ENCODE peak calls at places on chromosomes 11 and 22, in six cellular contexts. Y is GM23248, V is neural progenitor cell, T is GM23338, W is fibroblast of lung, B is PC-3. X is an unnamed sample.

GRCh38 chr11:62050716-62051115 is 73.1 kb upstream of the INCENP start:
- DNase-seq in T (no peak), V (no peak), Y (no peak), B (peak), W (no peak), X (no peak)

GRCh38 chr11:47667135-47667534 is 24.8 kb upstream of the MTCH2 start:
- DNase-seq in V (no peak), Y (no peak), W (peak), B (no peak), T (no peak), X (no peak)

GRCh38 chr11:2140411-2141400 is 1.5 kb upstream of the IGF2 start:
- DNase-seq in Y (no peak), T (peak), B (no peak), W (no peak), V (peak), X (no peak)

GRCh38 chr11:30091728-30092127 is 74.9 kb upstream of the KCNA4 start:
- DNase-seq in Y (no peak), W (no peak), T (no peak), V (no peak), B (no peak), X (no peak)

GRCh38 chr22:40462195-40462988 is 92.0 kb downstream of the SGSM3 start:
- DNase-seq in B (no peak), T (no peak), W (no peak), Y (no peak), V (no peak), X (no peak)

GRCh38 chr22:50186181-50186731 is 543 bp downstream of the TRABD start:
- DNase-seq in W (no peak), T (no peak), B (no peak), V (peak), Y (no peak), X (no peak)

GRCh38 chr22:41487037-41487963 is 18.4 kb downstream of the ACO2 start:
- DNase-seq in Y (no peak), V (no peak), B (no peak), T (no peak), W (peak), X (no peak)

GRCh38 chr22:50683994-50684371 is 11.4 kb downstream of the SHANK3 start:
- DNase-seq in V (no peak), W (no peak), Y (no peak), B (no peak), T (no peak), X (no peak)

GRCh38 chr11:34149786-34150185 is 44.4 kb downstream of the NAT10 start:
- DNase-seq in V (peak), T (peak), W (peak), B (peak), Y (peak), X (no peak)

GRCh38 chr22:47793304-47794101 is 1031.1 kb downstream of the TBC1D22A start:
- DNase-seq in T (no peak), Y (no peak), W (no peak), B (no peak), V (no peak), X (no peak)

GRCh38 chr11:46251954-46252353 is 25.5 kb upstream of the CREB3L1 start:
- DNase-seq in B (no peak), W (no peak), Y (no peak), T (no peak), V (no peak), X (no peak)

GRCh38 chr11:14454861-14455632 is 44.6 kb downstream of the COPB1 start:
- DNase-seq in Y (peak), W (peak), T (peak), V (peak), B (peak), X (no peak)

GRCh38 chr11:110121204-110121603 is 28.0 kb downstream of the ZC3H12C start:
- DNase-seq in V (no peak), W (peak), T (no peak), B (peak), Y (peak), X (no peak)

GRCh38 chr11:2172676-2173075 is 1.1 kb upstream of the TH start:
- DNase-seq in T (no peak), W (no peak), V (no peak), Y (no peak), B (no peak), X (no peak)

GRCh38 chr11:2775626-2776350 is 76.0 kb upstream of the KCNQ1OT1 start:
- DNase-seq in W (no peak), T (no peak), B (no peak), Y (no peak), V (no peak), X (no peak)

GRCh38 chr11:72771507-72771906 is 19.3 kb upstream of the ARAP1 start:
- DNase-seq in B (no peak), Y (peak), V (no peak), W (peak), T (no peak), X (no peak)

GRCh38 chr11:3163241-3163981 is 1.7 kb downstream of the OSBPL5 start:
- DNase-seq in W (no peak), Y (peak), B (no peak), T (no peak), V (no peak), X (no peak)

GRCh38 chr11:79045811-79046304 is 395.0 kb downstream of the TENM4 start:
- DNase-seq in B (no peak), W (no peak), Y (no peak), V (peak), T (no peak), X (no peak)

GRCh38 chr11:2189938-2190669 is 18.5 kb upstream of the TH start:
- DNase-seq in T (no peak), Y (no peak), W (no peak), V (no peak), B (no peak), X (no peak)

GRCh38 chr11:102924851-102925380 is 30.6 kb downstream of the MMP13 start:
- DNase-seq in B (peak), Y (no peak), W (no peak), V (no peak), T (no peak), X (no peak)

GRCh38 chr11:118901494-118902335 is 18.0 kb downstream of the CXCR5 start:
- DNase-seq in Y (no peak), B (no peak), T (no peak), V (no peak), W (peak), X (no peak)

GRCh38 chr11:67213251-67213650 is 53.0 kb upstream of the GRK2 start:
- DNase-seq in W (no peak), T (no peak), V (no peak), B (no peak), Y (no peak), X (peak)

GRCh38 chr22:45246060-45246985 is 5.6 kb upstream of the KIAA0930 start:
- DNase-seq in B (peak), W (peak), V (no peak), T (no peak), Y (peak), X (no peak)

GRCh38 chr11:121656333-121657090 is 203.7 kb upstream of the SORL1-AS1 start:
- DNase-seq in V (peak), W (no peak), B (no peak), T (peak), Y (no peak), X (no peak)

GRCh38 chr11:96110302-96110701 is 186.4 kb upstream of the MTMR2 start:
- DNase-seq in T (peak), W (no peak), Y (no peak), B (no peak), V (no peak), X (no peak)

GRCh38 chr11:102287963-102288744 is 29.1 kb upstream of the BIRC3 start:
- DNase-seq in Y (peak), W (peak), B (peak), T (peak), V (peak), X (peak)

GRCh38 chr11:46348566-46348981 is 1.3 kb downstream of the DGKZ start:
- DNase-seq in W (no peak), B (no peak), V (no peak), Y (no peak), T (no peak), X (no peak)

GRCh38 chr11:99368579-99368978 is 347.8 kb downstream of the CNTN5 start:
- DNase-seq in B (peak), Y (peak), T (no peak), W (peak), V (no peak), X (no peak)

GRCh38 chr11:48103621-48104561 is 112.7 kb upstream of the OR4B1 start:
- DNase-seq in V (no peak), T (no peak), W (no peak), Y (peak), B (peak), X (no peak)

GRCh38 chr22:30204742-30205111 is 41.8 kb downstream of the LIF start:
- DNase-seq in T (no peak), B (no peak), V (no peak), Y (peak), W (peak), X (no peak)

GRCh38 chr22:43520632-43521039 is 108.8 kb downstream of the MPPED1 start:
- DNase-seq in B (peak), W (no peak), Y (no peak), V (no peak), T (no peak), X (no peak)

GRCh38 chr22:46192210-46192993 is 42.1 kb downstream of the PPARA start:
- DNase-seq in B (no peak), Y (no peak), W (no peak), T (no peak), V (no peak), X (no peak)

GRCh38 chr11:116613201-116613910 is 159.4 kb downstream of the BUD13 start:
- DNase-seq in V (no peak), W (no peak), B (no peak), T (no peak), Y (no peak), X (no peak)

GRCh38 chr11:1916132-1916985 is 3.1 kb upstream of the TNNT3 start:
- DNase-seq in Y (no peak), B (no peak), W (no peak), T (no peak), V (no peak), X (no peak)

GRCh38 chr22:29105468-29105867 is 32.6 kb downstream of the KREMEN1 start:
- DNase-seq in Y (peak), T (no peak), B (no peak), W (no peak), V (no peak), X (no peak)

GRCh38 chr11:128905345-128906184 is 14.4 kb downstream of the KCNJ5 start:
- DNase-seq in T (peak), V (peak), W (peak), B (peak), Y (peak), X (peak)

GRCh38 chr11:33262016-33262638 is 4.9 kb downstream of the HIPK3 start:
- DNase-seq in Y (peak), T (no peak), W (peak), B (peak), V (no peak), X (no peak)

GRCh38 chr22:49678137-49678841 is 149.4 kb downstream of the BRD1 start:
- DNase-seq in B (no peak), V (no peak), T (no peak), Y (no peak), W (no peak), X (no peak)

GRCh38 chr11:92890836-92891235 is 78.6 kb upstream of the MTNR1B start:
- DNase-seq in B (no peak), V (no peak), T (no peak), Y (peak), W (peak), X (no peak)

GRCh38 chr11:2990617-2991476 is 1.3 kb downstream of the NAP1L4 start:
- DNase-seq in B (peak), Y (peak), W (no peak), T (peak), V (peak), X (peak)

GRCh38 chr22:24801906-24802504 is 4.0 kb upstream of the SGSM1 start:
- DNase-seq in B (no peak), V (no peak), W (no peak), Y (no peak), T (no peak), X (no peak)
- TF ChIP-seq EZH2 in B (no peak), V (no peak), W (no peak), Y (no peak), T (no peak), X (no peak)

GRCh38 chr11:43944761-43945311 is 2.4 kb downstream of the C11orf96 start:
- DNase-seq in V (peak), W (no peak), B (peak), Y (peak), T (peak), X (peak)

GRCh38 chr11:43943931-43944751 is 1.7 kb downstream of the C11orf96 start:
- DNase-seq in W (no peak), V (peak), B (peak), Y (peak), T (peak), X (peak)

GRCh38 chr11:43942651-43943356 is 367 bp downstream of the C11orf96 start:
- DNase-seq in T (peak), W (peak), V (peak), B (peak), Y (peak), X (peak)

GRCh38 chr11:43943357-43943930 is 1.0 kb downstream of the C11orf96 start:
- DNase-seq in Y (peak), V (peak), B (peak), W (no peak), T (no peak), X (peak)

GRCh38 chr11:43941257-43941879 is 1.1 kb upstream of the C11orf96 start:
- DNase-seq in V (no peak), T (no peak), Y (peak), B (no peak), W (peak), X (no peak)
- TF ChIP-seq EZH2 in V (peak), T (no peak), Y (no peak), B (no peak), W (peak), X (no peak)

DNA sequence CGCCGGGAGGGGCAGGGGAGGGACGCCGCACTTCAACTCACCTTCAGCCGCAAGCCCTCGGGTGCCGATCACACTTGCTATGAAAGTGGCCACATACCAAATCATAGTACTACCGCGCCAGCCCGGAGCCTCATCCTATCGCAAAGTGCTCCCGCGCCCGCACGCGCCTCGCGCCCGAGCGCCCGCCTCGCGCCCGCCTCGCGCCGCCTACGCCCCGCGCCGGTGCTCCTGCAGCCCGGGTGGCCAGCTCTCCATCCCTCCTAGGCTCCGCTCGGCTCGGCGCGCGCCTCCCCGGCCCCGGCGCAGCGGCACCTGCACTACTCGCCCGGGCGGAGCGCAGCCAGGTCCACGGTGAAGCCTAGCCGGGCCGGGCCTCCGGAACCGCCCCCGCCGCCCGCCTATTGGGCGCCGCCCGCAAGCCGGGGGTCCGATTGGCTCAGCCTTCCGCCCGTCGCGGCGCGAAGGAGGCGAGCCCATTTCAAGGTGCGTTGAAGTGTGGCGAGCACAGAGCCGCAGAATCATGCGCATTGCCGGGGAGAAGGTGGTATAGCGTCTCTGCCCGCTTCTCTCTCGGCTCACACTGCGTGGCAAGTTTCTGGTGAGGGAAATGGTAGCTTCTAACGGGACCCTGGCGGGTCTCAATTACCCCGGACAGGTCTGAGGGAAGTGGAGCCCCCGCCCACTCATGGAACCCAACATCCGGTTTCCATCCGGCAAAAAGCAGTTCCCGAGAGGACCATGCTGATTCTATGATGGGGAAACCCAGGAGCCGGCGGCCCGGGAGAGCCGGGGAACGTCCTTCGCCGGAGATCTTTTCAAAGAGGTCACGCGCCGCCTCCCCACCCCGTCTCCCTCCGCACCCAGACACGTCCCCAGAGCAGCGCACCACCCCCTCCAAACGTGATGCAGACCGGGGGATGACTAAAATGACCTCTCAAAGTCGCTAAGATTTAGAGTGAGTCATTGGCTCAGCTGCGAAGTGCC is at the start of gene IGSF9B:
- DNase-seq in W (peak), V (peak), Y (peak), B (peak), T (peak), X (peak)
- TF ChIP-seq EZH2 in W (no peak), V (peak), Y (no peak), B (no peak), T (no peak), X (no peak)

GRCh38 chr22:23069502-23070357 is 589 bp upstream of the GNAZ start:
- DNase-seq in Y (peak), W (peak), T (peak), B (peak), V (peak), X (peak)
- TF ChIP-seq EZH2 in Y (no peak), W (no peak), T (no peak), B (no peak), V (no peak), X (no peak)

GRCh38 chr11:122981388-122982264 is at the start of gene BSX:
- DNase-seq in Y (peak), W (peak), B (peak), T (peak), V (peak), X (peak)
- TF ChIP-seq EZH2 in Y (peak), W (peak), B (no peak), T (peak), V (no peak), X (no peak)

GRCh38 chr11:43997022-43997665 is 50.6 kb upstream of the ACCSL start:
- DNase-seq in T (no peak), B (no peak), Y (no peak), V (no peak), W (no peak), X (no peak)
- TF ChIP-seq EZH2 in T (no peak), B (no peak), Y (no peak), V (no peak), W (no peak), X (no peak)

GRCh38 chr22:19547620-19548019 is 23.4 kb upstream of the CLDN5 start:
- DNase-seq in W (no peak), B (no peak), V (no peak), Y (no peak), T (no peak), X (no peak)

GRCh38 chr22:19540394-19540793 is 16.2 kb upstream of the CLDN5 start:
- DNase-seq in W (no peak), V (no peak), T (no peak), Y (no peak), B (no peak), X (no peak)

GRCh38 chr22:19545935-19546207 is 21.7 kb upstream of the CLDN5 start:
- DNase-seq in W (no peak), V (no peak), Y (no peak), T (no peak), B (no peak), X (no peak)

GRCh38 chr22:19546680-19547079 is 22.5 kb upstream of the CLDN5 start:
- DNase-seq in B (no peak), W (no peak), V (no peak), T (no peak), Y (no peak), X (no peak)

DNA sequence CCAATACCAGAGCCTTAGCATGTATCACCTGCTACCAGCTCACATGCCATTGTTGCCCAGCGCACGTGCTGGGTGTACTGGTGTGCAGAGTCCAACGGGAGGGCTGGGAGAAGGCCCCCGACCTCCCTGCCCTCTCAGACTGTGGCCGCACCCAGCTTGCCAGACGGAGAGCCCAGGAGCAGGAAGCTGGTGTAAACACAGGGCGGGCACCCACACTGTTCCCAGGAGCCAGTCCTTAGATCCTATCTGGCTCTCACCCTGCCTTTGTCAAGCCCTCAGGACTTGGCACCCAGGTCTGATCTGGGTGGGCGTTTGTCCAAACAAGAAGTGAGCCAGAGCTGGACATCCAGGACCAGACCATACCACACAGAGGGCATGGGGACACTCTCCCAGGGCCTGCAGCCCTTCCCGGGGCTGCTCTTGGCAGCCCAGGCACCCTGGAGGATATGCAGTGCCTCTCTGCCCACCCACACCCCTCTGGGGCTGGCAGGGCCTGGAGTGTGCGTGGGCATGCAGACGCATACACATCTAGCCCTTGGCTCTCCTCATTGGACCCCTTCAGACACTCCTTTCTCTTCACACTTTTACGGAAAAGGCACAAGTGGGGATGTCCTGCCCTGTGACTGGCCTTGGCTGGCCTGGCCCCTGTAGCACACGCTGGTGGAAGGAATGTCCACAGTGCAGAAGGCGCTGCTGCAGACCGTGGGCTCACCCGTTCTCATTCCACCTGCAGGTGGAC is 19.9 kb upstream of the CLDN5 start:
- DNase-seq in T (no peak), Y (no peak), W (no peak), B (no peak), V (no peak), X (no peak)
- TF ChIP-seq EZH2 in T (no peak), Y (no peak), W (no peak), B (no peak), V (no peak), X (no peak)

GRCh38 chr11:13368041-13368446 is 90.5 kb downstream of the BMAL1 start:
- DNase-seq in W (no peak), Y (peak), V (no peak), T (no peak), B (no peak), X (no peak)

GRCh38 chr11:13366266-13367026 is 88.9 kb downstream of the BMAL1 start:
- DNase-seq in V (no peak), T (no peak), Y (no peak), B (no peak), W (no peak), X (no peak)

GRCh38 chr11:13362596-13363109 is 85.1 kb downstream of the BMAL1 start:
- DNase-seq in Y (no peak), B (no peak), V (no peak), W (no peak), T (no peak), X (no peak)

GRCh38 chr11:13364388-13364787 is 86.8 kb downstream of the BMAL1 start:
- DNase-seq in T (no peak), W (no peak), Y (peak), B (no peak), V (no peak), X (no peak)

GRCh38 chr11:13367115-13367514 is 89.5 kb downstream of the BMAL1 start:
- DNase-seq in V (no peak), T (no peak), Y (no peak), B (no peak), W (no peak), X (no peak)
- TF ChIP-seq EZH2 in V (no peak), T (no peak), Y (no peak), B (no peak), W (no peak), X (no peak)

GRCh38 chr22:39389420-39389819 is 10.2 kb upstream of the TAB1 start:
- DNase-seq in B (no peak), Y (no peak), V (no peak), T (no peak), W (no peak), X (no peak)

GRCh38 chr22:39392341-39392948 is 7.1 kb upstream of the TAB1 start:
- DNase-seq in W (no peak), B (no peak), T (no peak), Y (peak), V (no peak), X (no peak)

GRCh38 chr22:39383841-39384625 is 15.5 kb upstream of the TAB1 start:
- DNase-seq in W (no peak), V (no peak), T (no peak), Y (peak), B (no peak), X (no peak)

GRCh38 chr22:39384750-39385480 is 14.7 kb upstream of the TAB1 start:
- DNase-seq in W (peak), V (peak), Y (peak), B (peak), T (peak), X (no peak)

GRCh38 chr22:39388261-39389011 is 11.1 kb upstream of the TAB1 start:
- DNase-seq in Y (peak), B (peak), T (peak), W (peak), V (peak), X (peak)
- TF ChIP-seq EZH2 in Y (no peak), B (no peak), T (no peak), W (no peak), V (peak), X (no peak)